ENCODE peak calls at places on chromosome 4, in six cellular contexts. One of them, this sample, is unnamed.

GRCh38 chr4:47061435-47061834 is 30.1 kb downstream of the GABRB1 start:
- DNase-seq in gastrocnemius medialis: no peak
- DNase-seq in adrenal gland: no peak
- DNase-seq in A549: no peak
- DNase-seq in PC-3: no peak
- DNase-seq in RWPE1: no peak
- DNase-seq in this sample: no peak

GRCh38 chr4:80239480-80239879 is 27.0 kb upstream of the FGF5 start:
- DNase-seq in adrenal gland: no peak
- DNase-seq in RWPE1: peak
- DNase-seq in A549: no peak
- DNase-seq in PC-3: no peak
- DNase-seq in gastrocnemius medialis: no peak
- DNase-seq in this sample: no peak

GRCh38 chr4:153651041-153651960 is 32.8 kb upstream of the TLR2 start:
- DNase-seq in A549: no peak
- DNase-seq in PC-3: peak
- DNase-seq in gastrocnemius medialis: peak
- DNase-seq in adrenal gland: peak
- DNase-seq in RWPE1: no peak
- DNase-seq in this sample: no peak

GRCh38 chr4:92969650-92970370 is 666.0 kb downstream of the GRID2 start:
- DNase-seq in PC-3: peak
- DNase-seq in RWPE1: peak
- DNase-seq in A549: peak
- DNase-seq in gastrocnemius medialis: no peak
- DNase-seq in adrenal gland: no peak
- DNase-seq in this sample: no peak

GRCh38 chr4:118842055-118842454 is 6.1 kb upstream of the SEC24D start:
- DNase-seq in gastrocnemius medialis: no peak
- DNase-seq in PC-3: peak
- DNase-seq in adrenal gland: no peak
- DNase-seq in A549: no peak
- DNase-seq in RWPE1: no peak
- DNase-seq in this sample: no peak

GRCh38 chr4:21949073-21949457 is 493 bp upstream of the KCNIP4 start:
- DNase-seq in gastrocnemius medialis: no peak
- DNase-seq in PC-3: no peak
- DNase-seq in adrenal gland: peak
- DNase-seq in RWPE1: peak
- DNase-seq in A549: no peak
- DNase-seq in this sample: no peak

GRCh38 chr4:88477229-88477860 is 20.4 kb downstream of the HERC5 start:
- DNase-seq in PC-3: no peak
- DNase-seq in gastrocnemius medialis: no peak
- DNase-seq in RWPE1: no peak
- DNase-seq in adrenal gland: no peak
- DNase-seq in A549: no peak
- DNase-seq in this sample: no peak

GRCh38 chr4:16196482-16197393 is 29.5 kb downstream of the TAPT1 start:
- DNase-seq in adrenal gland: no peak
- DNase-seq in RWPE1: peak
- DNase-seq in PC-3: peak
- DNase-seq in gastrocnemius medialis: no peak
- DNase-seq in A549: peak
- DNase-seq in this sample: no peak

GRCh38 chr4:88857588-88857987 is 160.0 kb upstream of the NAP1L5 start:
- DNase-seq in PC-3: peak
- DNase-seq in RWPE1: no peak
- DNase-seq in A549: no peak
- DNase-seq in gastrocnemius medialis: no peak
- DNase-seq in adrenal gland: no peak
- DNase-seq in this sample: no peak

GRCh38 chr4:85092943-85093342 is 126.5 kb upstream of the WDFY3 start:
- DNase-seq in adrenal gland: no peak
- DNase-seq in RWPE1: no peak
- DNase-seq in gastrocnemius medialis: no peak
- DNase-seq in PC-3: no peak
- DNase-seq in A549: no peak
- DNase-seq in this sample: no peak

GRCh38 chr4:168511780-168512467 is 15.1 kb downstream of the PALLD start:
- DNase-seq in adrenal gland: no peak
- DNase-seq in PC-3: no peak
- DNase-seq in RWPE1: no peak
- DNase-seq in A549: no peak
- DNase-seq in gastrocnemius medialis: no peak
- DNase-seq in this sample: no peak

GRCh38 chr4:171025776-171026175 is 787.4 kb upstream of the GALNTL6 start:
- DNase-seq in gastrocnemius medialis: no peak
- DNase-seq in PC-3: peak
- DNase-seq in A549: no peak
- DNase-seq in adrenal gland: no peak
- DNase-seq in RWPE1: peak
- DNase-seq in this sample: no peak

GRCh38 chr4:174494731-174495130 is 27.6 kb downstream of the HPGD start:
- DNase-seq in RWPE1: no peak
- DNase-seq in adrenal gland: no peak
- DNase-seq in gastrocnemius medialis: no peak
- DNase-seq in PC-3: no peak
- DNase-seq in A549: no peak
- DNase-seq in this sample: no peak

GRCh38 chr4:156970501-156971167 is 965 bp downstream of the PDGFC start:
- DNase-seq in adrenal gland: peak
- DNase-seq in gastrocnemius medialis: peak
- DNase-seq in A549: peak
- DNase-seq in RWPE1: peak
- DNase-seq in PC-3: peak
- DNase-seq in this sample: no peak

GRCh38 chr4:148893095-148893494 is 450.9 kb upstream of the NR3C2 start:
- DNase-seq in PC-3: no peak
- DNase-seq in RWPE1: no peak
- DNase-seq in gastrocnemius medialis: no peak
- DNase-seq in adrenal gland: no peak
- DNase-seq in A549: no peak
- DNase-seq in this sample: no peak

GRCh38 chr4:54065282-54066087 is 1.1 kb upstream of the CHIC2 start:
- DNase-seq in gastrocnemius medialis: no peak
- DNase-seq in PC-3: peak
- DNase-seq in RWPE1: no peak
- DNase-seq in adrenal gland: peak
- DNase-seq in A549: no peak
- DNase-seq in this sample: no peak

GRCh38 chr4:30068234-30068633 is 651.9 kb upstream of the PCDH7 start:
- DNase-seq in PC-3: no peak
- DNase-seq in adrenal gland: no peak
- DNase-seq in RWPE1: no peak
- DNase-seq in gastrocnemius medialis: no peak
- DNase-seq in A549: no peak
- DNase-seq in this sample: no peak

GRCh38 chr4:3358660-3359059 is 65.8 kb downstream of the RGS12 start:
- DNase-seq in A549: no peak
- DNase-seq in adrenal gland: no peak
- DNase-seq in PC-3: no peak
- DNase-seq in gastrocnemius medialis: no peak
- DNase-seq in RWPE1: no peak
- DNase-seq in this sample: no peak

GRCh38 chr4:153222162-153222789 is 18.0 kb downstream of the TRIM2 start:
- DNase-seq in PC-3: peak
- DNase-seq in gastrocnemius medialis: peak
- DNase-seq in adrenal gland: peak
- DNase-seq in A549: no peak
- DNase-seq in RWPE1: peak
- DNase-seq in this sample: peak

GRCh38 chr4:3196670-3197359 is 52.1 kb upstream of the MSANTD1 start:
- DNase-seq in adrenal gland: peak
- DNase-seq in gastrocnemius medialis: no peak
- DNase-seq in PC-3: no peak
- DNase-seq in A549: no peak
- DNase-seq in RWPE1: no peak
- DNase-seq in this sample: no peak

GRCh38 chr4:6447561-6448290 is 24.7 kb downstream of the PPP2R2C start:
- DNase-seq in PC-3: no peak
- DNase-seq in adrenal gland: no peak
- DNase-seq in gastrocnemius medialis: no peak
- DNase-seq in RWPE1: no peak
- DNase-seq in A549: no peak
- DNase-seq in this sample: no peak

GRCh38 chr4:98657531-98658286 is 702 bp downstream of the TSPAN5 start:
- DNase-seq in RWPE1: peak
- DNase-seq in adrenal gland: peak
- DNase-seq in PC-3: peak
- DNase-seq in gastrocnemius medialis: peak
- DNase-seq in A549: peak
- DNase-seq in this sample: peak

GRCh38 chr4:98659741-98660507 is 1.5 kb upstream of the TSPAN5 start:
- DNase-seq in PC-3: peak
- DNase-seq in A549: peak
- DNase-seq in gastrocnemius medialis: no peak
- DNase-seq in RWPE1: peak
- DNase-seq in adrenal gland: no peak
- DNase-seq in this sample: no peak

GRCh38 chr4:98661356-98662054 is 3.1 kb upstream of the TSPAN5 start:
- DNase-seq in PC-3: peak
- DNase-seq in A549: no peak
- DNase-seq in gastrocnemius medialis: no peak
- DNase-seq in adrenal gland: no peak
- DNase-seq in RWPE1: peak
- DNase-seq in this sample: no peak

GRCh38 chr4:98658287-98659105 is at the start of gene TSPAN5:
- DNase-seq in A549: peak
- DNase-seq in PC-3: peak
- DNase-seq in gastrocnemius medialis: peak
- DNase-seq in RWPE1: peak
- DNase-seq in adrenal gland: peak
- DNase-seq in this sample: peak

DNA sequence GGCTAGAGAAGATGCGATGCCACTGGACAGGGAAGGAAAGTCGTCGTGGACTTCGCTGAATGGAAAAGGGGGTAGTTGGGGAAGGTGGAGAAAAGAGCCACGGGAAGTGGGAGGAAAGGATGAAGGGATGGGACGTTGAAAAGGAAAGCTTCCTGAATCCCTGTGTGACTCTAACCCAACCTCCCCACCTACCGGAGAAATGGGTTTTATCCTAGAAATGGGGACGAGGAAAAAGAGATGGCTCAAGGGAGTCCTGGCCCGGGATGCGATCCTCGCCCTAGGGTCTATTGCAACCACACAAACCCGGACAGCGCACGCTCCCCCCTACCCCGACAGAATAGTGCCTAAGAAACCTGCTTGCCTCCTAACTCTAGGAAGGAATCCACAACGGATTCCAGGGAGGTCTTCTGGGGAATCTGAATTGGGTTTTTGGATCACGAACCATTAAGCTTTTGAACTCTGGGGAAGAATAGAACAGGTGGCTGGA is 738 bp upstream of the TSPAN5 start:
- DNase-seq in A549: peak
- DNase-seq in RWPE1: peak
- DNase-seq in PC-3: peak
- DNase-seq in gastrocnemius medialis: no peak
- DNase-seq in adrenal gland: no peak
- DNase-seq in this sample: no peak
- TF ChIP-seq CTCF in A549: no peak
- TF ChIP-seq CTCF in RWPE1: no peak
- TF ChIP-seq CTCF in PC-3: no peak
- TF ChIP-seq CTCF in gastrocnemius medialis: no peak
- TF ChIP-seq CTCF in adrenal gland: no peak
- TF ChIP-seq CTCF in this sample: no peak

GRCh38 chr4:108449139-108449538 is 171.2 kb upstream of the RPL34 start:
- DNase-seq in adrenal gland: no peak
- DNase-seq in A549: no peak
- DNase-seq in gastrocnemius medialis: no peak
- DNase-seq in RWPE1: no peak
- DNase-seq in PC-3: no peak
- DNase-seq in this sample: no peak

GRCh38 chr4:108446554-108446953 is 173.8 kb upstream of the RPL34 start:
- DNase-seq in gastrocnemius medialis: no peak
- DNase-seq in PC-3: no peak
- DNase-seq in adrenal gland: no peak
- DNase-seq in A549: no peak
- DNase-seq in RWPE1: no peak
- DNase-seq in this sample: no peak

GRCh38 chr4:108453366-108453765 is 167.0 kb upstream of the RPL34 start:
- DNase-seq in gastrocnemius medialis: no peak
- DNase-seq in adrenal gland: no peak
- DNase-seq in A549: no peak
- DNase-seq in RWPE1: no peak
- DNase-seq in PC-3: no peak
- DNase-seq in this sample: no peak

GRCh38 chr4:108454227-108454626 is 166.1 kb upstream of the RPL34 start:
- DNase-seq in adrenal gland: no peak
- DNase-seq in PC-3: no peak
- DNase-seq in A549: no peak
- DNase-seq in gastrocnemius medialis: no peak
- DNase-seq in RWPE1: no peak
- DNase-seq in this sample: no peak

DNA sequence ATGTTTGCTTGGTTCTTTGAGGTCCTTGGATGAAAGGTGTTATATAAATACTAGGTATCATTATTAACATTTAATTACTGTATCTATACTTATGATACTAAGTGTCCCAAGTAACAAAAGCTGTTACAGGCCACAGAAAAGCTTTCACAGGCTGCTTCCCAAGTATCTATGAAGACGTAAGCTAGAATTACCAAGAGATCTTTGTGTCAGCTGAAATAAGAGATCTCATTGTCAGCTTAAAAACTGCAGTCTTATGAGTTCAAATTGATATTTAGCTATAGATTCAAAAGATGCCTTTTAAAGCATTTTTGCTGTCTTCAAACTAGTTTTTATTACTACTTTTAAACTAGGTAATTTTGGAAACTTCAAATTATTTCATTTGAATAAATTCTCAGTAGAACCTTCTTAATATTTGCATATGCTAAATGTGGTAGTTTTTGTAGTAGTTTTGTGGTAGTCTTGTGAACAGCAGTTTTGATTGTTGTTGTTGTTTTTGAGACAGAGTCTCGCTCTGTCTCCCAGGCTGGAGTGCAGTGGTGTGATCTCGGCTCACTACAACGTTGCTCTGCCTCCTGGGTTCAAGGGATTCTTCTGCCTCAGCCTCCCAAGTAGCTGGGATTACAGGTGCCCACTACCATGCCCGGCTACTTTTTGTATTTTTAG is 170.0 kb upstream of the RPL34 start:
- DNase-seq in RWPE1: no peak
- DNase-seq in PC-3: no peak
- DNase-seq in A549: no peak
- DNase-seq in gastrocnemius medialis: no peak
- DNase-seq in adrenal gland: no peak
- DNase-seq in this sample: no peak
- TF ChIP-seq CTCF in RWPE1: no peak
- TF ChIP-seq CTCF in PC-3: no peak
- TF ChIP-seq CTCF in A549: no peak
- TF ChIP-seq CTCF in gastrocnemius medialis: no peak
- TF ChIP-seq CTCF in adrenal gland: no peak
- TF ChIP-seq CTCF in this sample: no peak

GRCh38 chr4:184287697-184288255 is 70.1 kb upstream of the ENPP6 start:
- DNase-seq in PC-3: peak
- DNase-seq in adrenal gland: peak
- DNase-seq in gastrocnemius medialis: no peak
- DNase-seq in RWPE1: peak
- DNase-seq in A549: no peak
- DNase-seq in this sample: no peak
- TF ChIP-seq CTCF in PC-3: peak
- TF ChIP-seq CTCF in adrenal gland: peak
- TF ChIP-seq CTCF in gastrocnemius medialis: peak
- TF ChIP-seq CTCF in RWPE1: no peak
- TF ChIP-seq CTCF in A549: no peak
- TF ChIP-seq CTCF in this sample: peak

GRCh38 chr4:69907151-69907550 is 23.7 kb upstream of the CSN1S1 start:
- DNase-seq in gastrocnemius medialis: no peak
- DNase-seq in RWPE1: no peak
- DNase-seq in adrenal gland: no peak
- DNase-seq in PC-3: no peak
- DNase-seq in A549: no peak
- DNase-seq in this sample: no peak
- TF ChIP-seq CTCF in gastrocnemius medialis: no peak
- TF ChIP-seq CTCF in RWPE1: no peak
- TF ChIP-seq CTCF in adrenal gland: no peak
- TF ChIP-seq CTCF in PC-3: no peak
- TF ChIP-seq CTCF in A549: no peak
- TF ChIP-seq CTCF in this sample: no peak

This sample was measured in GM10248.